ENCODE peak calls at places on chromosomes 11 and 22, in four cellular contexts. J, Q, G and S are unnamed samples.

GRCh38 chr11:10454902-10455631 is at the start of gene AMPD3:
- DNase-seq in J (peak), Q (peak), G (peak), S (peak)

GRCh38 chr11:3160252-3161031 is 4.7 kb downstream of the OSBPL5 start:
- DNase-seq in J (peak), Q (no peak), G (peak), S (no peak)

GRCh38 chr11:67663515-67664212 is 10.8 kb downstream of the ALDH3B2 start:
- DNase-seq in J (no peak), Q (no peak), G (no peak), S (no peak)

GRCh38 chr11:112172362-112172994 is 2.8 kb upstream of the BCO2 start:
- DNase-seq in J (no peak), Q (no peak), G (no peak), S (peak)

GRCh38 chr22:23521442-23522113 is 58.5 kb downstream of the IGLL1 start:
- DNase-seq in J (no peak), Q (peak), G (peak), S (peak)

GRCh38 chr22:37599161-37599560 is 9.5 kb upstream of the GGA1 start:
- DNase-seq in J (no peak), Q (no peak), G (no peak), S (no peak)

GRCh38 chr11:22340803-22341581 is 2.8 kb downstream of the SLC17A6 start:
- DNase-seq in J (no peak), Q (no peak), G (no peak), S (no peak)

GRCh38 chr22:40805239-40805638 is 13.9 kb downstream of the SLC25A17 start:
- DNase-seq in J (no peak), Q (no peak), G (no peak), S (no peak)

GRCh38 chr11:783581-784015 is 6.3 kb downstream of the CEND1 start:
- DNase-seq in J (no peak), Q (no peak), G (no peak), S (no peak)

GRCh38 chr22:25970348-25970995 is 198.8 kb upstream of the SEZ6L start:
- DNase-seq in J (no peak), Q (no peak), G (no peak), S (no peak)

GRCh38 chr22:41873391-41873790 is 40.5 kb downstream of the SREBF2 start:
- DNase-seq in J (no peak), Q (no peak), G (no peak), S (no peak)

GRCh38 chr22:32693102-32693501 is 108.4 kb upstream of the TIMP3 start:
- DNase-seq in J (peak), Q (no peak), G (no peak), S (no peak)

GRCh38 chr11:72328366-72329224 is 84.6 kb upstream of the PHOX2A start:
- DNase-seq in J (no peak), Q (no peak), G (no peak), S (no peak)

GRCh38 chr22:46966495-46966845 is 204.0 kb downstream of the TBC1D22A start:
- DNase-seq in J (no peak), Q (no peak), G (no peak), S (no peak)

GRCh38 chr11:85590848-85591483 is 36.2 kb downstream of the DLG2 start:
- DNase-seq in J (peak), Q (peak), G (peak), S (peak)

GRCh38 chr22:27880778-27881394 is 38.2 kb downstream of the PITPNB start:
- DNase-seq in J (peak), Q (peak), G (peak), S (peak)

GRCh38 chr11:15123849-15124248 is 9.1 kb downstream of the INSC start:
- DNase-seq in J (peak), Q (no peak), G (no peak), S (no peak)

GRCh38 chr11:64238999-64239398 is 1.9 kb upstream of the FKBP2 start:
- DNase-seq in J (no peak), Q (no peak), G (no peak), S (peak)

GRCh38 chr11:23948831-23949230 is 548.0 kb upstream of the LUZP2 start:
- DNase-seq in J (no peak), Q (no peak), G (no peak), S (no peak)

GRCh38 chr22:43365715-43366440 is 22.7 kb upstream of the SCUBE1 start:
- DNase-seq in J (no peak), Q (no peak), G (no peak), S (no peak)

GRCh38 chr22:38240734-38241252 is 32.0 kb downstream of the TMEM184B start:
- DNase-seq in J (peak), Q (no peak), G (peak), S (no peak)

GRCh38 chr11:105611837-105612480 is 2.1 kb downstream of the GRIA4 start:
- DNase-seq in J (no peak), Q (no peak), G (no peak), S (no peak)

GRCh38 chr11:64251986-64252837 is 882 bp downstream of the PLCB3 start:
- DNase-seq in J (no peak), Q (peak), G (no peak), S (peak)

GRCh38 chr11:94400839-94401772 is at the start of gene GPR83:
- DNase-seq in J (no peak), Q (no peak), G (no peak), S (peak)

GRCh38 chr22:33248927-33249326 is 190.7 kb upstream of the SYN3 start:
- DNase-seq in J (no peak), Q (no peak), G (no peak), S (no peak)

GRCh38 chr11:82996966-82997606 is 74.6 kb downstream of the RAB30 start:
- DNase-seq in J (no peak), Q (no peak), G (no peak), S (peak)

GRCh38 chr11:129950319-129951034 is 52.2 kb downstream of the PRDM10 start:
- DNase-seq in J (no peak), Q (no peak), G (no peak), S (no peak)

GRCh38 chr11:44977493-44977984 is 26.9 kb upstream of the TP53I11 start:
- DNase-seq in J (no peak), Q (no peak), G (no peak), S (no peak)

GRCh38 chr11:110409174-110409573 is 20.6 kb upstream of the FDX1 start:
- DNase-seq in J (no peak), Q (no peak), G (no peak), S (no peak)

GRCh38 chr11:1864216-1864615 is 11.3 kb downstream of the LSP1 start:
- DNase-seq in J (no peak), Q (no peak), G (peak), S (no peak)

GRCh38 chr22:26567610-26568009 is 22.3 kb downstream of the TPST2 start:
- DNase-seq in J (no peak), Q (no peak), G (no peak), S (no peak)

GRCh38 chr11:7469351-7469865 is 15.9 kb upstream of the OLFML1 start:
- DNase-seq in J (no peak), Q (no peak), G (no peak), S (no peak)

GRCh38 chr11:7577883-7578242 is 64.1 kb downstream of the PPFIBP2 start:
- DNase-seq in J (no peak), Q (no peak), G (no peak), S (no peak)

GRCh38 chr11:93939084-93939780 is 81.9 kb upstream of the HEPHL1 start:
- DNase-seq in J (peak), Q (no peak), G (peak), S (no peak)

GRCh38 chr11:72308226-72309073 is 64.5 kb upstream of the PHOX2A start:
- DNase-seq in J (peak), Q (peak), G (peak), S (no peak)